ENCODE peak calls at places on chromosomes 1 and 21, in six cellular contexts. P, V, Y, A, M and E are unnamed samples.

GRCh38 chr1:169081503-169082123 is 24.9 kb upstream of the ATP1B1 start:
- DNase-seq in P (no peak), V (no peak), Y (no peak), A (no peak), M (no peak), E (no peak)

GRCh38 chr1:67760030-67760821 is 73.0 kb downstream of the GNG12 start:
- DNase-seq in P (peak), V (no peak), Y (peak), A (peak), M (peak), E (peak)

GRCh38 chr1:166813508-166814223 is 25.6 kb upstream of the POGK start:
- DNase-seq in P (no peak), V (no peak), Y (no peak), A (peak), M (no peak), E (no peak)

GRCh38 chr1:150155413-150156071 is 5.8 kb downstream of the PLEKHO1 start:
- DNase-seq in P (no peak), V (no peak), Y (no peak), A (no peak), M (no peak), E (no peak)

GRCh38 chr21:36909423-36909822 is 57.0 kb downstream of the HLCS start:
- DNase-seq in P (no peak), V (no peak), Y (no peak), A (no peak), M (no peak), E (no peak)

GRCh38 chr1:24586970-24587820 is 31.3 kb downstream of the NCMAP start:
- DNase-seq in P (peak), V (no peak), Y (peak), A (peak), M (peak), E (peak)

GRCh38 chr1:243926803-243927245 is 76.8 kb upstream of the AKT3 start:
- DNase-seq in P (no peak), V (no peak), Y (no peak), A (no peak), M (no peak), E (no peak)

GRCh38 chr1:115062542-115063004 is 26.7 kb downstream of the TSPAN2 start:
- DNase-seq in P (no peak), V (no peak), Y (peak), A (peak), M (no peak), E (no peak)

GRCh38 chr1:87044840-87045239 is 130.4 kb downstream of the HS2ST1 start:
- DNase-seq in P (no peak), V (no peak), Y (no peak), A (no peak), M (no peak), E (no peak)

GRCh38 chr1:175197536-175197935 is 5.0 kb upstream of the KIAA0040 start:
- DNase-seq in P (no peak), V (no peak), Y (no peak), A (peak), M (no peak), E (no peak)

GRCh38 chr1:51833700-51834099 is 44.8 kb downstream of the NRDC start:
- DNase-seq in P (no peak), V (no peak), Y (no peak), A (no peak), M (no peak), E (no peak)

GRCh38 chr1:114390960-114391359 is 120.0 kb downstream of the TRIM33 start:
- DNase-seq in P (no peak), V (no peak), Y (no peak), A (no peak), M (no peak), E (no peak)

GRCh38 chr1:230816018-230816417 is 52.3 kb downstream of the C1orf198 start:
- DNase-seq in P (no peak), V (no peak), Y (no peak), A (no peak), M (no peak), E (no peak)

GRCh38 chr21:41164981-41165650 is 2.8 kb upstream of the BACE2 start:
- DNase-seq in P (no peak), V (no peak), Y (no peak), A (peak), M (no peak), E (no peak)

GRCh38 chr1:77287535-77287934 is 5.7 kb downstream of the AK5 start:
- DNase-seq in P (no peak), V (no peak), Y (no peak), A (no peak), M (no peak), E (no peak)

GRCh38 chr21:42039911-42040351 is 29.8 kb upstream of the ZBTB21 start:
- DNase-seq in P (no peak), V (no peak), Y (no peak), A (no peak), M (no peak), E (no peak)

GRCh38 chr1:234069760-234070159 is 165.3 kb downstream of the SLC35F3 start:
- DNase-seq in P (no peak), V (no peak), Y (no peak), A (peak), M (no peak), E (peak)